ENCODE peak calls at places on chromosomes 7 and 10, in five cellular contexts. One of them, this sample, is unnamed.

GRCh38 chr10:50894312-50894711 is 8.9 kb upstream of the A1CF start:
- DNase-seq in IMR-90: no peak
- DNase-seq in GM12878: no peak
- DNase-seq in SK-N-SH: no peak
- DNase-seq in K562: no peak
- DNase-seq in this sample: no peak

GRCh38 chr10:26843736-26844135 is 17.0 kb downstream of the ABI1 start:
- DNase-seq in IMR-90: no peak
- DNase-seq in GM12878: no peak
- DNase-seq in SK-N-SH: no peak
- DNase-seq in K562: no peak
- DNase-seq in this sample: no peak

GRCh38 chr10:129744896-129745750 is 219.0 kb downstream of the EBF3 start:
- DNase-seq in IMR-90: no peak
- DNase-seq in GM12878: no peak
- DNase-seq in SK-N-SH: no peak
- DNase-seq in K562: no peak
- DNase-seq in this sample: no peak

GRCh38 chr10:31819393-31819820 is 109.2 kb downstream of the ARHGAP12 start:
- DNase-seq in IMR-90: no peak
- DNase-seq in GM12878: no peak
- DNase-seq in SK-N-SH: no peak
- DNase-seq in K562: peak; percentile 5
- DNase-seq in this sample: no peak

GRCh38 chr7:12475362-12476063 is 71.8 kb upstream of the VWDE start:
- DNase-seq in IMR-90: peak; percentile 55
- DNase-seq in GM12878: no peak
- DNase-seq in SK-N-SH: no peak
- DNase-seq in K562: peak; percentile 29
- DNase-seq in this sample: no peak

GRCh38 chr10:105706281-105707026 is 1065.4 kb downstream of the SORCS3 start:
- DNase-seq in IMR-90: no peak
- DNase-seq in GM12878: no peak
- DNase-seq in SK-N-SH: no peak
- DNase-seq in K562: no peak
- DNase-seq in this sample: no peak

GRCh38 chr7:106866298-106867281 is 1.5 kb downstream of the PIK3CG start:
- DNase-seq in IMR-90: no peak
- DNase-seq in GM12878: peak; percentile 44
- DNase-seq in SK-N-SH: no peak
- DNase-seq in K562: no peak
- DNase-seq in this sample: no peak

GRCh38 chr10:32095116-32095733 is 39.0 kb upstream of the KIF5B start:
- DNase-seq in IMR-90: no peak
- DNase-seq in GM12878: no peak
- DNase-seq in SK-N-SH: no peak
- DNase-seq in K562: no peak
- DNase-seq in this sample: no peak

GRCh38 chr7:141262101-141262819 is 188.4 kb downstream of the TMEM178B start:
- DNase-seq in IMR-90: no peak
- DNase-seq in GM12878: no peak
- DNase-seq in SK-N-SH: peak; percentile 26
- DNase-seq in K562: no peak
- DNase-seq in this sample: no peak

GRCh38 chr10:71757450-71757918 is 15.8 kb downstream of the VSIR start:
- DNase-seq in IMR-90: no peak
- DNase-seq in GM12878: no peak
- DNase-seq in SK-N-SH: peak; percentile 70
- DNase-seq in K562: no peak
- DNase-seq in this sample: no peak

GRCh38 chr10:75407296-75407715 is 5.7 kb upstream of the ZNF503 start:
- DNase-seq in IMR-90: no peak
- DNase-seq in GM12878: no peak
- DNase-seq in SK-N-SH: no peak
- DNase-seq in K562: no peak
- DNase-seq in this sample: no peak

GRCh38 chr10:25627606-25628005 is 306.4 kb upstream of the MYO3A start:
- DNase-seq in IMR-90: no peak
- DNase-seq in GM12878: no peak
- DNase-seq in SK-N-SH: no peak
- DNase-seq in K562: no peak
- DNase-seq in this sample: no peak

GRCh38 chr10:69089638-69090599 is 2.0 kb downstream of the SRGN start:
- DNase-seq in IMR-90: peak; percentile 54
- DNase-seq in GM12878: peak; percentile 65
- DNase-seq in SK-N-SH: no peak
- DNase-seq in K562: no peak
- DNase-seq in this sample: no peak

GRCh38 chr10:63630085-63630927 is 109.1 kb downstream of the REEP3 start:
- DNase-seq in IMR-90: peak; percentile 90
- DNase-seq in GM12878: peak; percentile 43
- DNase-seq in SK-N-SH: peak; percentile 92
- DNase-seq in K562: peak; percentile 97
- DNase-seq in this sample: peak; percentile 93

GRCh38 chr10:128540806-128541739 is 414.9 kb upstream of the MKI67 start:
- DNase-seq in IMR-90: no peak
- DNase-seq in GM12878: no peak
- DNase-seq in SK-N-SH: peak; percentile 77
- DNase-seq in K562: no peak
- DNase-seq in this sample: no peak

GRCh38 chr7:127874951-127875608 is 156.2 kb downstream of the LRRC4 start:
- DNase-seq in IMR-90: peak; percentile 47
- DNase-seq in GM12878: no peak
- DNase-seq in SK-N-SH: no peak
- DNase-seq in K562: no peak
- DNase-seq in this sample: no peak

GRCh38 chr10:36559412-36559811 is 566.0 kb upstream of the ANKRD30A start:
- DNase-seq in IMR-90: peak; percentile 39
- DNase-seq in GM12878: no peak
- DNase-seq in SK-N-SH: no peak
- DNase-seq in K562: no peak
- DNase-seq in this sample: no peak

GRCh38 chr7:6475433-6476186 is 27.9 kb upstream of the DAGLB start:
- DNase-seq in IMR-90: no peak
- DNase-seq in GM12878: no peak
- DNase-seq in SK-N-SH: no peak
- DNase-seq in K562: no peak
- DNase-seq in this sample: no peak

GRCh38 chr10:35004651-35005050 is 85.5 kb downstream of the CUL2 start:
- DNase-seq in IMR-90: peak; percentile 36
- DNase-seq in GM12878: no peak
- DNase-seq in SK-N-SH: no peak
- DNase-seq in K562: no peak
- DNase-seq in this sample: no peak

GRCh38 chr10:63583397-63583796 is 62.2 kb downstream of the REEP3 start:
- DNase-seq in IMR-90: no peak
- DNase-seq in GM12878: no peak
- DNase-seq in SK-N-SH: no peak
- DNase-seq in K562: no peak
- DNase-seq in this sample: no peak

GRCh38 chr10:117360994-117361667 is 14.1 kb downstream of the PDZD8 start:
- DNase-seq in IMR-90: peak; percentile 30
- DNase-seq in GM12878: no peak
- DNase-seq in SK-N-SH: no peak
- DNase-seq in K562: no peak
- DNase-seq in this sample: no peak

GRCh38 chr10:109963439-109963838 is 40.1 kb upstream of the XPNPEP1 start:
- DNase-seq in IMR-90: peak; percentile 58
- DNase-seq in GM12878: no peak
- DNase-seq in SK-N-SH: peak; percentile 62
- DNase-seq in K562: no peak
- DNase-seq in this sample: no peak

GRCh38 chr10:6707329-6707728 is 127.3 kb upstream of the PRKCQ start:
- DNase-seq in IMR-90: no peak
- DNase-seq in GM12878: no peak
- DNase-seq in SK-N-SH: no peak
- DNase-seq in K562: no peak
- DNase-seq in this sample: no peak

GRCh38 chr10:17454181-17454800 is at the start of gene ST8SIA6:
- DNase-seq in IMR-90: peak; percentile 47
- DNase-seq in GM12878: no peak
- DNase-seq in SK-N-SH: peak; percentile 86
- DNase-seq in K562: peak; percentile 70
- DNase-seq in this sample: peak; percentile 37

GRCh38 chr7:131109757-131110293 is 217.9 kb upstream of the MKLN1 start:
- DNase-seq in IMR-90: peak; percentile 78
- DNase-seq in GM12878: no peak
- DNase-seq in SK-N-SH: peak; percentile 86
- DNase-seq in K562: peak; percentile 91
- DNase-seq in this sample: peak; percentile 74

GRCh38 chr10:35413985-35414861 is 77.9 kb downstream of the CCNY start:
- DNase-seq in IMR-90: peak; percentile 54
- DNase-seq in GM12878: no peak
- DNase-seq in SK-N-SH: no peak
- DNase-seq in K562: peak; percentile 69
- DNase-seq in this sample: no peak

GRCh38 chr10:129274928-129275474 is 192.0 kb upstream of the MGMT start:
- DNase-seq in IMR-90: no peak
- DNase-seq in GM12878: no peak
- DNase-seq in SK-N-SH: peak; percentile 30
- DNase-seq in K562: peak; percentile 8
- DNase-seq in this sample: no peak

GRCh38 chr7:2757904-2758672 is 70.1 kb downstream of the AMZ1 start:
- DNase-seq in IMR-90: peak; percentile 99
- DNase-seq in GM12878: peak; percentile 78
- DNase-seq in SK-N-SH: peak; percentile 80
- DNase-seq in K562: peak; percentile 73
- DNase-seq in this sample: peak; percentile 72

GRCh38 chr7:156167987-156168386 is 355.7 kb upstream of the SHH start:
- DNase-seq in IMR-90: no peak
- DNase-seq in GM12878: no peak
- DNase-seq in SK-N-SH: no peak
- DNase-seq in K562: no peak
- DNase-seq in this sample: no peak

GRCh38 chr10:131009801-131010200 is 301.7 kb downstream of the TCERG1L start:
- DNase-seq in IMR-90: no peak
- DNase-seq in GM12878: no peak
- DNase-seq in SK-N-SH: no peak
- DNase-seq in K562: no peak
- DNase-seq in this sample: no peak

GRCh38 chr10:121831237-121831636 is 96.6 kb downstream of the ATE1 start:
- DNase-seq in IMR-90: no peak
- DNase-seq in GM12878: no peak
- DNase-seq in SK-N-SH: no peak
- DNase-seq in K562: no peak
- DNase-seq in this sample: no peak
- TF ChIP-seq RCOR1 in IMR-90: no peak
- TF ChIP-seq RCOR1 in GM12878: no peak
- TF ChIP-seq RCOR1 in SK-N-SH: no peak
- TF ChIP-seq RCOR1 in K562: no peak
- TF ChIP-seq RCOR1 in this sample: no peak

GRCh38 chr10:126911301-126911700 is 6.1 kb downstream of the DOCK1 start:
- DNase-seq in IMR-90: no peak
- DNase-seq in GM12878: no peak
- DNase-seq in SK-N-SH: no peak
- DNase-seq in K562: no peak
- DNase-seq in this sample: no peak

GRCh38 chr10:126910196-126910595 is 5.0 kb downstream of the DOCK1 start:
- DNase-seq in IMR-90: no peak
- DNase-seq in GM12878: no peak
- DNase-seq in SK-N-SH: no peak
- DNase-seq in K562: no peak
- DNase-seq in this sample: no peak

GRCh38 chr10:126914561-126914960 is 9.3 kb downstream of the DOCK1 start:
- DNase-seq in IMR-90: no peak
- DNase-seq in GM12878: no peak
- DNase-seq in SK-N-SH: no peak
- DNase-seq in K562: no peak
- DNase-seq in this sample: no peak

GRCh38 chr10:126910798-126911197 is 5.6 kb downstream of the DOCK1 start:
- DNase-seq in IMR-90: peak; percentile 34
- DNase-seq in GM12878: no peak
- DNase-seq in SK-N-SH: no peak
- DNase-seq in K562: no peak
- DNase-seq in this sample: no peak

DNA sequence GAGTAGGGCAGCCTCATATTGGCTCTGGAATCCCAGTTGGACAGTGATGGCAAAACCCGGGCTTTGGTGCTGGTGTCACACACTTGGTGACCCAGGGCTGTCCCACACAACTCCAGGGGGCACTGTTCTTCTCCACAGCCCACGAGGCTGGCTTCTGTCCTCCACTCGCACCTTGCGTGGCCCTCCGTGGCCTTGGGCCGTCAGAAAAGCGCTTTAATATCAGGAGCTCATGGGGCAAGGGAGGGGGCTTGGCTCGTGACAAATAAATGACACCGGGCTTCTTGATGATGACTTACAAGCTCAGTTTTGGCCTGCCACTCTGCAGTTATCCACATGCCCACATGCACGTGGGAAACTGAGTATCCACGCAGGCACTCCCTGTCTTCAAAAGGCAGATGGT is 8.1 kb downstream of the DOCK1 start:
- DNase-seq in IMR-90: no peak
- DNase-seq in GM12878: no peak
- DNase-seq in SK-N-SH: no peak
- DNase-seq in K562: no peak
- DNase-seq in this sample: no peak
- TF ChIP-seq CTCF in IMR-90: no peak
- TF ChIP-seq CTCF in GM12878: no peak
- TF ChIP-seq CTCF in SK-N-SH: no peak
- TF ChIP-seq CTCF in K562: no peak
- TF ChIP-seq CTCF in this sample: no peak

DNA sequence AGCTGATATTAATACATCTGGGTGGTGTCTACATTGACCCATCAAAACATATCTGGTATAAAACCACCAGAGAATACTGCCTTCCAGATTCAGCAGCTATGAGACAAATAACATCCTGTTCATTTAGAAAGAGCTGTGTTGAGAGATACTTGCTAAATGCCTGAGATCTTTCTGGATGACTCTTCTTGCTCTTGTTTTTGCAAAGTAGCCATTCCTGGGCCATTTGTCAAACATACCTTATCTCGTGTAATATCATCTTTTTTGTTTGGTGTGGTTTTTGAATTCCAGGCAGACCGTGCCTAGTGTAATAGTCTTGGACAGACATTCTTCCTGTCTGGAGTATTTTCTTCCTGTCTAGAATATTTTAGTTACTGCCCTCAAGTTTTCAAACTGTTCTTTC is 74.7 kb upstream of the PRR15 start:
- DNase-seq in IMR-90: peak; percentile 24
- DNase-seq in GM12878: no peak
- DNase-seq in SK-N-SH: no peak
- DNase-seq in K562: no peak
- DNase-seq in this sample: peak; percentile 18
- TF ChIP-seq RCOR1 in IMR-90: no peak
- TF ChIP-seq RCOR1 in GM12878: no peak
- TF ChIP-seq RCOR1 in SK-N-SH: no peak
- TF ChIP-seq RCOR1 in K562: no peak
- TF ChIP-seq RCOR1 in this sample: no peak

DNA sequence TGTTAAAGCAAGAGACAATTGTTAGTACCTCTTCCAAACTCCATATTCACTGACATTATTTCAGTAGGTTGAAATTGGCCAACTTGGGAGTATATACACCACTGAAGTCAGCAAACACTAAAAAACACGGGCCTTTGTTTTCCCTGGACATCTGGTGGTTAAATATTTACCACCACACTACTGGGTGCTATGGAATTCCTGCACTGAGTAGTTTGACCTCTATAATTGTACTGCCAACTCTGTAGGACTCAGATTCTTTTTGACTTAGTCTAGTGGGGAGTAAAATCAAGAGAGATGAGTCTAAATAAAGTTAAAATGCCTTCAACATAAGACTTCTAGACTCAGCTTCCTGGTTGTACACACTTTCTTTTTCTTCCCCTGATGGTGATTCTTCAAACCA is 41.3 kb upstream of the TES start:
- DNase-seq in IMR-90: peak; percentile 76
- DNase-seq in GM12878: no peak
- DNase-seq in SK-N-SH: no peak
- DNase-seq in K562: no peak
- DNase-seq in this sample: peak; percentile 15
- TF ChIP-seq CTCF in IMR-90: no peak
- TF ChIP-seq CTCF in GM12878: no peak
- TF ChIP-seq CTCF in SK-N-SH: no peak
- TF ChIP-seq CTCF in K562: no peak
- TF ChIP-seq CTCF in this sample: no peak

This sample was measured in A549.